ENCODE peak calls at places on chromosomes 4 and X, in five cellular contexts. K, V, G, C and A are unnamed samples.

GRCh38 chrX:1465261-1466231 is 12.8 kb upstream of the ASMTL start:
- DNase-seq in G (no peak), K (no peak), V (peak; percentile 2), C (peak; percentile 57), A (no peak)

GRCh38 chr4:26936284-26937065 is 75.8 kb downstream of the STIM2 start:
- DNase-seq in K (no peak), V (no peak), G (no peak), C (no peak), A (no peak)

GRCh38 chr4:84578540-84579409 is 4.2 kb upstream of the CDS1 start:
- DNase-seq in C (no peak), K (peak; percentile 17), G (peak; percentile 44), V (no peak), A (no peak)

GRCh38 chr4:73459048-73459421 is 22.5 kb upstream of the AFM start:
- DNase-seq in K (no peak), V (no peak), G (no peak), C (no peak), A (no peak)

GRCh38 chr4:25320374-25321172 is 8.0 kb downstream of the ZCCHC4 start:
- DNase-seq in K (no peak), C (no peak), V (no peak), G (no peak), A (no peak)

GRCh38 chrX:78029663-78030062 is 60.2 kb upstream of the PGAM4 start:
- DNase-seq in V (no peak), K (peak; percentile 38), G (peak; percentile 33), C (no peak), A (peak; percentile 59)

GRCh38 chrX:154738013-154738738 is 12.7 kb downstream of the GAB3 start:
- DNase-seq in V (peak; percentile 62), C (peak; percentile 86), G (no peak), K (no peak), A (no peak)

GRCh38 chr4:120066182-120066524 is 495 bp downstream of the MAD2L1 start:
- DNase-seq in C (no peak), G (no peak), K (peak; percentile 8), V (peak; percentile 78), A (peak; percentile 44)

GRCh38 chr4:112214397-112215264 is 17.0 kb upstream of the AP1AR start:
- DNase-seq in V (no peak), G (peak; percentile 7), K (peak; percentile 56), C (no peak), A (peak; percentile 22)

GRCh38 chrX:153381684-153382532 is 19.2 kb downstream of the PNMA6E start:
- DNase-seq in V (peak; percentile 64), K (peak; percentile 84), G (peak; percentile 94), C (no peak), A (peak; percentile 49)

GRCh38 chr4:78704981-78705757 is 71.0 kb upstream of the BMP2K start:
- DNase-seq in V (no peak), G (no peak), C (no peak), K (no peak), A (no peak)

GRCh38 chr4:145904413-145905177 is 34.0 kb downstream of the ZNF827 start:
- DNase-seq in G (no peak), C (no peak), K (no peak), V (no peak), A (no peak)

GRCh38 chr4:169774466-169775445 is 17.0 kb upstream of the HPF1 start:
- DNase-seq in V (no peak), G (no peak), C (no peak), K (peak; percentile 7), A (no peak)

GRCh38 chr4:153413827-153414226 is 52.3 kb upstream of the TMEM131L start:
- DNase-seq in C (no peak), V (no peak), G (no peak), K (no peak), A (no peak)

GRCh38 chrX:65575024-65575423 is 40.4 kb upstream of the LAS1L start:
- DNase-seq in V (no peak), G (no peak), K (no peak), C (no peak), A (no peak)

GRCh38 chrX:122565952-122566351 is 618.1 kb upstream of the GRIA3 start:
- DNase-seq in K (peak; percentile 22), G (no peak), V (no peak), C (no peak), A (no peak)

GRCh38 chr4:138275946-138276621 is 33.9 kb upstream of the SLC7A11 start:
- DNase-seq in C (no peak), V (no peak), K (no peak), G (no peak), A (no peak)

GRCh38 chr4:2217726-2218125 is 24.2 kb downstream of the HAUS3 start:
- DNase-seq in C (no peak), K (no peak), G (no peak), V (no peak), A (no peak)

GRCh38 chr4:180542445-180543100 is 1700.6 kb upstream of the TENM3 start:
- DNase-seq in V (no peak), K (no peak), G (peak; percentile 21), C (no peak), A (peak; percentile 36)

GRCh38 chr4:53514509-53514908 is 76.8 kb downstream of the LNX1 start:
- DNase-seq in V (no peak), K (peak; percentile 23), C (no peak), G (no peak), A (no peak)

GRCh38 chrX:31057291-31057690 is 14.6 kb downstream of the FTHL17 start:
- DNase-seq in G (no peak), C (no peak), K (no peak), V (no peak), A (no peak)

GRCh38 chrX:43969504-43970501 is 3.4 kb downstream of the NDP start:
- DNase-seq in G (no peak), C (no peak), K (no peak), V (no peak), A (no peak)

GRCh38 chr4:33031328-33031727 is 2311.2 kb downstream of the PCDH7 start:
- DNase-seq in G (no peak), V (no peak), C (no peak), K (no peak), A (no peak)

GRCh38 chrX:21821875-21822274 is 17.5 kb upstream of the MBTPS2 start:
- DNase-seq in G (no peak), V (no peak), C (no peak), K (no peak), A (no peak)

GRCh38 chr4:189763573-189763972 is 177.1 kb upstream of the FRG1 start:
- DNase-seq in V (no peak), K (no peak), G (no peak), C (no peak), A (no peak)

GRCh38 chrX:108537005-108537404 is 97.4 kb downstream of the COL4A5 start:
- DNase-seq in C (no peak), K (peak; percentile 21), G (peak; percentile 33), V (peak; percentile 3), A (peak; percentile 50)

GRCh38 chr4:110196206-110196870 is 2.1 kb downstream of the ELOVL6 start:
- DNase-seq in C (peak; percentile 66), K (peak; percentile 79), V (peak; percentile 73), G (peak; percentile 29), A (peak; percentile 39)

GRCh38 chr4:37326852-37327251 is 82.3 kb downstream of the NWD2 start:
- DNase-seq in V (no peak), G (no peak), K (no peak), C (no peak), A (no peak)

GRCh38 chr4:48169636-48170035 is 35.6 kb upstream of the TXK start:
- DNase-seq in C (no peak), V (no peak), K (no peak), G (no peak), A (no peak)

GRCh38 chr4:156475322-156475721 is 496.3 kb downstream of the PDGFC start:
- DNase-seq in G (peak; percentile 20), C (no peak), K (peak; percentile 21), V (no peak), A (peak; percentile 18)

GRCh38 chrX:20620301-20620700 is 353.6 kb upstream of the RPS6KA3 start:
- DNase-seq in K (no peak), G (no peak), C (no peak), V (no peak), A (no peak)